ENCODE peak calls at places on chromosome 12, in six cellular contexts. V is GM12878, X is fibroblast of lung, C is GM23248, T is kidney, F is colonic mucosa. E is an unnamed sample.

GRCh38 chr12:20040194-20040593 is 328.1 kb upstream of the PDE3A start:
- DNase-seq in C (no peak), T (no peak), X (no peak), F (no peak), V (no peak), E (no peak)

GRCh38 chr12:64976131-64976530 is 145.0 kb downstream of the WIF1 start:
- DNase-seq in C (no peak), T (no peak), V (peak), F (no peak), X (no peak), E (no peak)

GRCh38 chr12:9349888-9350885 is 142.0 kb upstream of the PZP start:
- DNase-seq in C (peak), V (no peak), X (no peak), T (no peak), F (no peak), E (no peak)

GRCh38 chr12:607541-608001 is 55.7 kb downstream of the NINJ2 start:
- DNase-seq in X (no peak), C (no peak), F (no peak), T (peak), V (no peak), E (no peak)

GRCh38 chr12:34602213-34602940 is 580.1 kb downstream of the ALG10 start:
- DNase-seq in T (peak), V (no peak), X (no peak), C (no peak), F (no peak), E (no peak)

GRCh38 chr12:108559748-108560147 is 1.2 kb downstream of the SART3 start:
- DNase-seq in X (no peak), T (no peak), C (peak), F (no peak), V (no peak), E (no peak)

GRCh38 chr12:87152841-87153528 is 876.2 kb downstream of the C12orf50 start:
- DNase-seq in V (no peak), X (no peak), F (no peak), T (no peak), C (no peak), E (no peak)

GRCh38 chr12:23561536-23561935 is 387.9 kb downstream of the SOX5 start:
- DNase-seq in F (no peak), V (no peak), T (no peak), X (no peak), C (no peak), E (peak)

GRCh38 chr12:57069522-57069921 is 9.1 kb downstream of the NEMP1 start:
- DNase-seq in T (no peak), F (peak), C (peak), X (peak), V (no peak), E (no peak)

GRCh38 chr12:18706798-18707197 is 31.0 kb downstream of the PLCZ1 start:
- DNase-seq in T (no peak), F (no peak), C (no peak), V (no peak), X (peak), E (no peak)

GRCh38 chr12:9920451-9920850 is 11.7 kb downstream of the CLEC2A start:
- DNase-seq in C (no peak), V (no peak), F (no peak), T (no peak), X (no peak), E (no peak)

GRCh38 chr12:21296751-21297406 is 37.8 kb downstream of the SLCO1A2 start:
- DNase-seq in C (peak), X (peak), T (no peak), V (no peak), F (no peak), E (no peak)

GRCh38 chr12:16348435-16349131 is 1.1 kb downstream of the MGST1 start:
- DNase-seq in V (peak), C (peak), X (peak), F (no peak), T (no peak), E (no peak)

DNA sequence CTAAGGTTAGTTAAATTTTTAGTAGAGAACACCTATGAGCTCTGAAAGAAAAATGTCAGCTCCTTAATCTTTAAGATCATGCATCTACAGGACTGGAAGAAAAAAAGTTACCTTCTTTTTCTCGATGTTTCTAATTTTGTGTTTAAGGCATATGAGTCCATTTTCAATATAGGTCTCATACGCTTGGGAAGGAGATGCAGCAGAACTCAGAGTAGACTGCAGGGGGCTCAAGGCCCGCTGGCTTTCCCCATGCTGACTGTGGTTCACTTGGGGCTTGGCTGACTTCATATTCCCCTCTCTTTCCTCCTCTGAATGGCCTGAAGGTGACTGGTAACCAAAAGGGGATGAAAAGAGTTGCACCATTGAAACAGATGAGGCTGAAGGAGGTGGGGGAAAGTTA is 1.5 kb downstream of the CAPRIN2 start:
- DNase-seq in V (no peak), C (peak), X (peak), T (no peak), F (no peak), E (peak)
- H3K4me3 ChIP-seq in V (peak), C (peak), X (peak), T (peak), F (no peak), E (peak)

GRCh38 chr12:27593266-27593665 is 69.3 kb downstream of the PPFIBP1 start:
- DNase-seq in C (no peak), V (no peak), T (no peak), F (no peak), X (no peak), E (no peak)
- H3K9ac ChIP-seq in C (no peak), V (no peak), T (no peak), F (no peak), X (no peak), E (no peak)

GRCh38 chr12:104272938-104273337 is 30.6 kb upstream of the EID3 start:
- DNase-seq in V (no peak), C (no peak), T (no peak), X (no peak), F (no peak), E (no peak)

GRCh38 chr12:104276192-104277131 is 27.1 kb upstream of the EID3 start:
- DNase-seq in X (no peak), V (no peak), T (no peak), C (no peak), F (peak), E (no peak)

GRCh38 chr12:104273503-104273902 is 30.0 kb upstream of the EID3 start:
- DNase-seq in C (no peak), F (no peak), T (no peak), V (no peak), X (no peak), E (no peak)

GRCh38 chr12:104274811-104275210 is 28.7 kb upstream of the EID3 start:
- DNase-seq in V (no peak), C (no peak), F (no peak), X (no peak), T (no peak), E (no peak)

GRCh38 chr12:104275689-104276088 is 27.9 kb upstream of the EID3 start:
- DNase-seq in C (no peak), X (no peak), T (no peak), V (no peak), F (no peak), E (no peak)
- H3K4me3 ChIP-seq in C (no peak), X (no peak), T (no peak), V (peak), F (no peak), E (no peak)

DNA sequence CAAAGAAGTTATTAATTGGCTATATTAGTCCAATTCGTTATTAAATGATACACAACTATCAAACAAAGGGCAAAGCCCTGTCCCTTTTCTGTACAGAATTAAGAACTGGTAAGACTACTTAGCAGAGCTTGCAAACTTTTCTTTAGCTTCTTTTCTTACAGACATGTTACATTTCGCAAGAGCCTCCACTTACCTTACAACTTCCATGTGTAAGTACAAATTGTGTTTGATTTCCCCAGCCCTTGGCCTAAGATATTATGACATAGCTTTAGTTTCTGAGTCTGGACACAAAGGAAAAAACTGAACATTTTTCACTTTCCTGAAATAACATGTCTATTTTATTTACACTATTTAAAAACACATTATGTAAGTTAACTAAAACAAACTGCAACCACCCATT is 1.7 kb downstream of the ATF7 start:
- DNase-seq in X (peak), F (no peak), C (peak), V (no peak), T (no peak), E (no peak)
- H3K9ac ChIP-seq in X (no peak), F (peak), C (peak), V (peak), T (peak), E (no peak)

GRCh38 chr12:100266163-100266801 is 597 bp downstream of the DEPDC4 start:
- DNase-seq in V (no peak), C (peak), T (no peak), X (no peak), F (no peak), E (no peak)

GRCh38 chr12:100266802-100267602 is at the start of the genes DEPDC4 and SCYL2:
- DNase-seq in T (peak), X (peak), C (peak), V (peak), F (peak), E (peak)

GRCh38 chr12:100263131-100263530 is 3.7 kb downstream of the DEPDC4 start:
- DNase-seq in X (no peak), T (no peak), F (no peak), V (no peak), C (no peak), E (no peak)

GRCh38 chr12:100267603-100268281 is 765 bp downstream of the SCYL2 start:
- DNase-seq in V (no peak), T (no peak), X (peak), F (peak), C (peak), E (no peak)

DNA sequence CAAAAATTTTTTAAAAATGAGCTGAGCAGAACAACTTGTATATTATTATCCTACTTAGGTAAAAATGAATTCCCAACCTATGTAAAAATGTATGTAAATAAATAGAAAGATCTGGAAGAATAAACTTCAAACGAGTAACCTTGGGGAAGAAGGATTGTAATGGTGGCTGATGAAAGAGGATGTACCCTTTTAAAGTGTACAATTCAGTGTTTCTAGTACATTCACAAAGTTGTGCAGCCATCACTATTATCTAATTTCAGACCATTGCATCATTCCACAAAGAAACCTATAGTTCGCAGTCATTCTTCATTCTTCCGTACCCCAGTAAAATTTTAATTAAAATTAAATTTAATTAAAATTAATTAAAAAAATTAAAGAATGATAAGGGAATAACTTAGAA is 1.1 kb downstream of the DEPDC4 start:
- DNase-seq in C (no peak), V (no peak), X (no peak), T (no peak), F (no peak), E (no peak)
- H3K4me3 ChIP-seq in C (no peak), V (no peak), X (no peak), T (no peak), F (no peak), E (no peak)

DNA sequence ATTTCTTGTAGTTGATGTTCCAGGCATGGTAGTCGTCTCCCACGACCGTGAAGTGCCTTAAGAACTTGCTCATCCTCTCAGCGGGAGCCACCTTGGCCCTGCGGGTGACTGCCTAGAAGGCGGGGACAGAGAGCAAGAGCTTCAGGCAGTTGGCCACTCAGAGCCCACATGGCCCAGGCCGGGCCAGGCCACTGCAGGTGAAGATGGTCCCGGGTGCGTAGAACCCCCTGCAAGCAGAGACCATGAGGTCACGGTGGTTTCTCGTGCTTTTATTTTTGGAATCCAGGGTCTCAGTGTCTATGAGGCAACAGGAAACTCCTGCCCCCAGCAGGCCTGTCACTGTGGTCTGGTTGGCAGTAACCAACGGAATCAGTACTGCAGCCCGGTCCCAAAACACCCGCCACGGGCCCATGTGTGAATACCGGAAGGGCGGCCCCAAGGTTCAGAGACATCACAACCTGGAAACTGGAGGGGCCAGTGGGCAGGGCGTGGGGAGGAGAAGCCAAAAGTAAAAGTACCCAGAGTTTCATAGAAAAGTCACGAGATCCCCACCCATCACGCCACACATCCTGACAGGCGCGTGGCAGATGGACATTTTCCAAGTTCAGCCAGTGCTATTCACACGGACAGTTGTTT is 27.5 kb downstream of the HVCN1 start:
- DNase-seq in V (peak), C (no peak), F (peak), X (no peak), T (peak), E (no peak)
- H3K9ac ChIP-seq in V (peak), C (no peak), F (no peak), X (no peak), T (no peak), E (no peak)

GRCh38 chr12:51004504-51004903 is 21.7 kb downstream of the SLC11A2 start:
- DNase-seq in F (no peak), X (no peak), V (no peak), C (no peak), T (no peak), E (no peak)

GRCh38 chr12:51009038-51009437 is 17.1 kb downstream of the SLC11A2 start:
- DNase-seq in C (no peak), F (peak), V (no peak), X (no peak), T (no peak), E (no peak)

GRCh38 chr12:51005671-51006070 is 20.5 kb downstream of the SLC11A2 start:
- DNase-seq in X (no peak), C (no peak), F (no peak), T (no peak), V (no peak), E (no peak)

GRCh38 chr12:51011960-51012359 is 14.2 kb downstream of the SLC11A2 start:
- DNase-seq in X (no peak), C (peak), T (no peak), V (no peak), F (no peak), E (no peak)

GRCh38 chr12:51008329-51008728 is 17.9 kb downstream of the SLC11A2 start:
- DNase-seq in T (no peak), F (no peak), X (no peak), C (no peak), V (no peak), E (no peak)
- H3K4me3 ChIP-seq in T (no peak), F (no peak), X (no peak), C (no peak), V (no peak), E (no peak)

GRCh38 chr12:120211243-120211903 is 10.5 kb upstream of the RPLP0 start:
- DNase-seq in T (peak), V (no peak), C (no peak), F (no peak), X (no peak), E (no peak)
- H3K9ac ChIP-seq in T (no peak), V (no peak), C (no peak), F (peak), X (no peak), E (no peak)

DNA sequence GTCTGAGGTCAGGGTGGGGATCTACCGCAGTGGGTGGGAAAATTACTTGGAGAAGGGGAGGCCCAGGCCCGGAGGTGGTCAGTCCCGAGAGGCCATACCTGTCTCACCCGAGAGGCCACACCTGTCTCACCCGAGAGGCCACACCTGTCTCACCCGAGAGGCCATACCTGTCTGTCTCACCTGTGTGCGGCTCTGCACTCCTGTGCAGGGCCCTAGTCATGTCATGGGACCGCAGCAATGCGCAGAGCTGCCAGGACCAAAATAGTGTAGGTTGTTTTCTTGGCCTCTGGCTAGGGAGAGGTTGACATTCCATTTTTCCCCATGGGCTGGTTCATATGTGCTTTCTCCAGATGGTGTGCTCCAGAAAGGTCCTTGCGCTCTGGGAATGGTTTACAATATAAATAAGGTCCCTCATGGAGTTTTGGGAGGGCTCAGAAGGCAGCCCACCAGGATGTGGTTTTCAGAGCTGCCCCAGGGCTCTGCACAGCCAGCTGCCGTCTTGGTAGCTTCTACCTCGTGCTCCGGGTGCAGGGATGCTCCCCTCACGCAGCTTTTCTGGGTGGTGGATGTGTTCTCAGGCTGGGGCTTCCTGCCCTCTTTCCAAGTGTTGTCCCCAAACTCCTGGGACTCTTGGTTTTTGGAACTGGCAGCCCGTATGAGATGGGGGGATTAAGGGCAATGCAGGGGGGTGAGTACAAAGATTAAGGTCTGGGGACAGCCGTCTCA is 58.2 kb downstream of the CACNA1C start:
- DNase-seq in F (no peak), C (no peak), T (no peak), X (no peak), V (no peak), E (no peak)
- H3K4me3 ChIP-seq in F (no peak), C (no peak), T (no peak), X (no peak), V (no peak), E (no peak)

E was measured in NT2/D1.